ENCODE peak calls at places on chromosomes 5 and 9, in five cellular contexts. X is heart left ventricle, D is HFF-Myc, Z is neural crest cell, G is Peyer's patch. U is an unnamed sample.
A peak's percentile ranks its signal among the peaks of the same experiment; 100 is the strongest.

GRCh38 chr9:19934301-19934868 is 145.5 kb upstream of the SLC24A2 start:
- DNase-seq in X (peak; percentile 33), D (no peak), Z (no peak), G (peak; percentile 60), U (no peak)

GRCh38 chr5:168327994-168328393 is 36.5 kb downstream of the WWC1 start:
- DNase-seq in X (no peak), D (no peak), Z (no peak), G (no peak), U (no peak)

GRCh38 chr9:33092634-33093033 is 16.2 kb upstream of the SMU1 start:
- DNase-seq in X (no peak), D (no peak), Z (no peak), G (no peak), U (no peak)

GRCh38 chr9:14347408-14348224 is 33.7 kb upstream of the NFIB start:
- DNase-seq in X (peak; percentile 67), D (no peak), Z (no peak), G (peak; percentile 63), U (no peak)

GRCh38 chr9:19969721-19970120 is 180.9 kb upstream of the SLC24A2 start:
- DNase-seq in X (no peak), D (no peak), Z (no peak), G (no peak), U (no peak)

GRCh38 chr9:136840140-136840876 is 2.0 kb upstream of the AJM1 start:
- DNase-seq in X (no peak), D (no peak), Z (no peak), G (peak; percentile 79), U (no peak)

GRCh38 chr9:104868687-104869404 is 59.1 kb downstream of the ABCA1 start:
- DNase-seq in X (peak; percentile 72), D (peak; percentile 52), Z (peak; percentile 27), G (no peak), U (no peak)

GRCh38 chr5:71974165-71974564 is 133.1 kb upstream of the MAP1B start:
- DNase-seq in X (no peak), D (no peak), Z (no peak), G (no peak), U (no peak)

GRCh38 chr5:126674145-126674544 is 73.4 kb downstream of the PHAX start:
- DNase-seq in X (no peak), D (no peak), Z (no peak), G (no peak), U (no peak)

GRCh38 chr9:92242115-92242778 is 51.2 kb downstream of the IARS1 start:
- DNase-seq in X (no peak), D (no peak), Z (peak; percentile 10), G (no peak), U (no peak)

GRCh38 chr5:142924135-142924883 is 154.1 kb downstream of the ARHGAP26 start:
- DNase-seq in X (no peak), D (no peak), Z (no peak), G (no peak), U (no peak)

GRCh38 chr5:32027093-32027716 is 146.9 kb downstream of the GOLPH3 start:
- DNase-seq in X (no peak), D (no peak), Z (no peak), G (no peak), U (no peak)

GRCh38 chr5:38670878-38671277 is 114.4 kb upstream of the LIFR start:
- DNase-seq in X (no peak), D (no peak), Z (no peak), G (no peak), U (no peak)

GRCh38 chr5:36070687-36071571 is 4.2 kb upstream of the UGT3A2 start:
- DNase-seq in X (no peak), D (no peak), Z (no peak), G (no peak), U (no peak)

GRCh38 chr9:28394774-28395173 is 821.5 kb upstream of the C9orf72 start:
- DNase-seq in X (no peak), D (no peak), Z (no peak), G (no peak), U (no peak)

GRCh38 chr5:7926720-7927119 is 57.8 kb downstream of the MTRR start:
- DNase-seq in X (no peak), D (no peak), Z (no peak), G (no peak), U (no peak)

GRCh38 chr5:170603101-170603500 is 99.3 kb downstream of the KCNIP1 start:
- DNase-seq in X (no peak), D (no peak), Z (no peak), G (no peak), U (no peak)

GRCh38 chr9:100027543-100027942 is 71.3 kb downstream of the ERP44 start:
- DNase-seq in X (no peak), D (no peak), Z (no peak), G (no peak), U (no peak)

GRCh38 chr5:34043099-34043876 is at the start of gene C1QTNF3:
- DNase-seq in X (no peak), D (no peak), Z (no peak), G (no peak), U (no peak)

GRCh38 chr5:66757219-66757833 is 161.1 kb downstream of the MAST4 start:
- DNase-seq in X (peak; percentile 45), D (peak; percentile 11), Z (no peak), G (no peak), U (no peak)

GRCh38 chr9:134656334-134657034 is 14.9 kb downstream of the COL5A1 start:
- DNase-seq in X (no peak), D (no peak), Z (no peak), G (no peak), U (no peak)

GRCh38 chr9:3960661-3961144 is 339.2 kb downstream of the GLIS3 start:
- DNase-seq in X (no peak), D (no peak), Z (no peak), G (no peak), U (no peak)

GRCh38 chr9:13939129-13939528 is 374.8 kb downstream of the NFIB start:
- DNase-seq in X (no peak), D (peak; percentile 60), Z (no peak), G (no peak), U (no peak)

GRCh38 chr9:109401169-109401989 is 80.5 kb upstream of the EPB41L4B start:
- DNase-seq in X (no peak), D (no peak), Z (peak; percentile 72), G (no peak), U (no peak)

GRCh38 chr5:31106742-31107546 is 86.5 kb upstream of the CDH6 start:
- DNase-seq in X (no peak), D (no peak), Z (no peak), G (no peak), U (no peak)

GRCh38 chr5:128378196-128378595 is 159.8 kb downstream of the FBN2 start:
- DNase-seq in X (no peak), D (no peak), Z (no peak), G (no peak), U (no peak)

GRCh38 chr5:169909945-169910344 is 70.3 kb downstream of the INSYN2B start:
- DNase-seq in X (no peak), D (no peak), Z (no peak), G (no peak), U (no peak)

GRCh38 chr9:112559629-112560413 is 73.2 kb downstream of the KIAA1958 start:
- DNase-seq in X (no peak), D (no peak), Z (no peak), G (no peak), U (no peak)

GRCh38 chr9:126620478-126620877 is 6.8 kb downstream of the LMX1B start:
- DNase-seq in X (no peak), D (no peak), Z (no peak), G (no peak), U (no peak)

GRCh38 chr9:89505795-89506385 is 8.0 kb upstream of the SEMA4D start:
- DNase-seq in X (no peak), D (no peak), Z (no peak), G (no peak), U (no peak)

GRCh38 chr9:19221326-19221725 is 9.2 kb upstream of the DENND4C start:
- DNase-seq in X (no peak), D (no peak), Z (no peak), G (no peak), U (no peak)

GRCh38 chr5:29897916-29898315 is 1295.6 kb upstream of the CDH6 start:
- DNase-seq in X (no peak), D (no peak), Z (no peak), G (no peak), U (no peak)

GRCh38 chr5:126969548-126969947 is 60.8 kb downstream of the MARCHF3 start:
- DNase-seq in X (no peak), D (no peak), Z (no peak), G (no peak), U (no peak)

GRCh38 chr9:110125207-110125751 is 82.7 kb downstream of the C9orf152 start:
- DNase-seq in X (peak; percentile 90), D (no peak), Z (peak; percentile 65), G (peak; percentile 87), U (no peak)